ENCODE peak calls at places on chromosomes 2 and 18, in nine cellular contexts. D is testis, F is upper lobe of right lung, A is transverse colon, R is tibial artery, J is lung, N is tibial nerve, U is A549, H is spleen. I is an unnamed sample. For H3K9me3, the result is how much of the 10 kb centered on the place peaks cover.

GRCh38 chr2:43123981-43124666 is 102.3 kb downstream of the ZFP36L2 start:
- DNase-seq in R (peak), U (no peak), J (no peak), D (no peak), H (peak), F (peak), N (no peak), A (no peak), I (no peak)

GRCh38 chr2:223856584-223856983 is 19.2 kb upstream of the AP1S3 start:
- DNase-seq in U (no peak), N (no peak), R (no peak), J (no peak), D (no peak), H (no peak), A (no peak), F (no peak), I (no peak)

GRCh38 chr18:62788891-62789290 is 73.5 kb downstream of the PHLPP1 start:
- DNase-seq in A (peak), J (no peak), F (no peak), H (no peak), N (no peak), U (no peak), R (no peak), D (no peak), I (no peak)

GRCh38 chr2:216575465-216575864 is 57.8 kb upstream of the IGFBP2 start:
- DNase-seq in U (no peak), D (no peak), A (no peak), R (no peak), H (no peak), N (no peak), F (no peak), J (no peak), I (no peak)

GRCh38 chr2:111656893-111657292 is 227.1 kb downstream of the ANAPC1 start:
- DNase-seq in F (no peak), U (no peak), R (no peak), N (no peak), D (no peak), J (no peak), H (no peak), A (no peak), I (no peak)

GRCh38 chr2:212936572-212936971 is 214.8 kb downstream of the IKZF2 start:
- DNase-seq in N (no peak), J (no peak), H (no peak), U (no peak), R (no peak), D (no peak), A (no peak), F (no peak), I (no peak)

GRCh38 chr18:9304388-9305070 is 30.0 kb upstream of the TWSG1 start:
- DNase-seq in J (no peak), F (no peak), N (no peak), U (no peak), H (no peak), A (no peak), R (no peak), D (no peak), I (no peak)

GRCh38 chr2:216350214-216350789 is 22.0 kb downstream of the MARCHF4 start:
- DNase-seq in N (no peak), F (no peak), A (no peak), D (no peak), R (no peak), H (no peak), U (no peak), J (no peak), I (no peak)

GRCh38 chr18:27447930-27448329 is 262.8 kb upstream of the CHST9 start:
- DNase-seq in H (no peak), D (no peak), R (no peak), U (no peak), A (no peak), F (no peak), J (no peak), N (no peak), I (no peak)

GRCh38 chr2:179020156-179020750 is 29.7 kb downstream of the CCDC141 start:
- DNase-seq in U (no peak), D (peak), R (no peak), A (no peak), F (no peak), H (no peak), N (no peak), J (no peak), I (peak)

GRCh38 chr2:147937744-147938349 is 82.7 kb downstream of the ORC4 start:
- DNase-seq in J (no peak), H (no peak), R (no peak), A (no peak), U (no peak), F (no peak), N (no peak), D (no peak), I (no peak)

GRCh38 chr2:102253140-102253752 is 58.1 kb upstream of the IL1RL1 start:
- DNase-seq in D (no peak), J (no peak), A (no peak), U (no peak), H (no peak), N (no peak), F (no peak), R (no peak), I (no peak)

GRCh38 chr18:43588838-43589237 is 311.5 kb upstream of the SYT4 start:
- DNase-seq in D (no peak), H (peak), J (no peak), A (no peak), F (peak), N (no peak), R (no peak), U (no peak), I (no peak)

GRCh38 chr2:182594286-182594685 is 121.8 kb upstream of the DNAJC10 start:
- DNase-seq in D (no peak), R (no peak), F (no peak), U (no peak), A (no peak), J (no peak), N (no peak), H (no peak), I (no peak)

DNA sequence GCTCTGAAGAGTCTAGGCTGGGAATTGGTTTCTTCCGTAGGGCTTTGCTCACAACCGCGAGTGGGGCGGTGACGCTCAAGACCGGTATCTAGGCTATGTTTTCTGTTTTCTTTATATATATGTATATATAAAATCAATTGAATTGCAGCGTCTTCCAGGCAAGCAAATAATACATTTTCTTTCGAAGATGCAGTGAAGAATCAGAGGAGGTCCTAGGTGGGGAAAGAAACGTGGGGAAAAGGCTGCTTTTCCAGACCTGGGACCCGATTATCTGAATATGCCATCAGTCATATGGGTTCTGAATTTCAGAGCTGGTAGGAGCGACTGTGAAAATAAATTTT is 714 bp upstream of the SCN9A start:
- DNase-seq in R (no peak), J (no peak), U (no peak), A (no peak), D (no peak), H (no peak), F (no peak), N (no peak), I (no peak)
- H3K4me3 ChIP-seq in R (peak), J (peak), U (peak), A (peak), D (peak), H (peak), F (peak), N (peak), I (peak)

GRCh38 chr18:40356153-40356552 is 1598.9 kb upstream of the PIK3C3 start:
- DNase-seq in D (no peak), J (no peak), U (no peak), R (no peak), A (no peak), N (no peak), H (no peak), F (no peak), I (no peak)

GRCh38 chr18:40357536-40357935 is 1597.5 kb upstream of the PIK3C3 start:
- DNase-seq in N (no peak), H (no peak), J (no peak), U (no peak), D (no peak), R (no peak), F (no peak), A (no peak), I (no peak)

GRCh38 chr18:40355701-40356100 is 1599.3 kb upstream of the PIK3C3 start:
- DNase-seq in H (no peak), R (no peak), J (no peak), U (no peak), F (no peak), N (no peak), A (no peak), D (no peak), I (no peak)
- TF ChIP-seq CTCF in H (no peak), R (no peak), J (no peak), U (no peak), F (no peak), N (no peak), A (no peak), D (no peak), I (no peak)

GRCh38 chr18:66728951-66729350 is 125.1 kb upstream of the CDH19 start:
- DNase-seq in U (no peak), D (no peak), A (no peak), J (no peak), R (no peak), H (no peak), F (no peak), N (no peak), I (no peak)
- H3K9me3 ChIP-seq in U (under half), D (under half), A (under half), J (under half), R (under half), H (under half), F (under half), N (under half), I (under half)

DNA sequence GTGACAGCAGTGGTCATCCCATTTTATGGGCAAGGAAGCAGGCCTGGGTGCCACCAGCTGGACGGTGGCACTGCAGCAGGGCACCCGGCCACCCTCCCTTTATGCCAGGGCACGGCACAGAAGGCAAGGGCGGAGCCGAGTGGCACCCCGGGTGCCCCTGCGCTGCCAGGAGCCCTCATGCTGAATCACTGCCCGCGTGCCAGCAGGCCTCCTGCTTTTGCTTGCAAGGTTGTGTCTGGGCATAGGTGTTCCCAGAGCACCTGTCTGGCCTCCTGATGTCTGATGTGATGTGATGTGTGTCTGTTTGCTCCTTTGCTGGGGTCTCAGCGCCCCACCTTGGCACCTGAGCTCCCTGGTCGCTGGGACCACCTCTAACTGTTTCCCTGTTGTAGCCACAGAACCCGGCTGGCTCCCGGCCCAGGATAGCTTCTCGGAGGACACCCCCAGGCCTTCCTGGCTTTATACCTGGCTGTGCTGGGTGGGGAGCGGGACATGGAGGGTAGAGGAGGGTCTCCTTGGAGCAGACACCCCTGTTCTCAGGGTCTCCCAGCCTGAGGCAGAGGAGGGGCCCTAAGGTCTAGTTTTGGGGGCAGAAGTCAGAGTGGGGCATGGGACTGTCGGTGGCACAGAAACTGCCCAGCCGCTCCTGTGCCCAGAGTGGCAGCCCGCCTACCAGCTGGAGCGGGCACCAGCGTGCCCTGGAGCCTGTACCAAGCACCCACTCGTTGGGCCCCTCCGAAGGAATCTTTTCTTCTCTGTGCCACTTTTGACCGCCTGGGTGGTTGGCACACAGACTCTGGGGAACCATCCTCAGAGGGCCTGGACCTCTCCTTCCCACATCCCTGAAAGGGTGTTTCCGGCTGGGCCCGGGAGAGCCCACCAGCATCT is 3.6 kb downstream of the GPC1 start:
- DNase-seq in N (no peak), D (peak), U (no peak), J (no peak), F (peak), R (peak), A (no peak), H (peak), I (no peak)
- H3K4me3 ChIP-seq in N (no peak), D (no peak), U (no peak), J (no peak), F (no peak), R (peak), A (no peak), H (no peak), I (no peak)

GRCh38 chr2:68487773-68488355 is 20.5 kb downstream of the APLF start:
- DNase-seq in H (no peak), F (no peak), N (no peak), R (no peak), U (peak), J (no peak), D (no peak), A (no peak), I (no peak)
- TF ChIP-seq CTCF in H (peak), F (peak), N (peak), R (peak), U (peak), J (no peak), D (peak), A (peak), I (peak)

GRCh38 chr2:52897511-52898085 is 870.0 kb upstream of the CHAC2 start:
- DNase-seq in R (no peak), D (no peak), N (no peak), H (no peak), A (no peak), F (no peak), U (no peak), J (no peak), I (no peak)
- H3K9me3 ChIP-seq in R (under half), D (under half), N (under half), H (under half), A (under half), F (under half), U (under half), J (under half), I (under half)

DNA sequence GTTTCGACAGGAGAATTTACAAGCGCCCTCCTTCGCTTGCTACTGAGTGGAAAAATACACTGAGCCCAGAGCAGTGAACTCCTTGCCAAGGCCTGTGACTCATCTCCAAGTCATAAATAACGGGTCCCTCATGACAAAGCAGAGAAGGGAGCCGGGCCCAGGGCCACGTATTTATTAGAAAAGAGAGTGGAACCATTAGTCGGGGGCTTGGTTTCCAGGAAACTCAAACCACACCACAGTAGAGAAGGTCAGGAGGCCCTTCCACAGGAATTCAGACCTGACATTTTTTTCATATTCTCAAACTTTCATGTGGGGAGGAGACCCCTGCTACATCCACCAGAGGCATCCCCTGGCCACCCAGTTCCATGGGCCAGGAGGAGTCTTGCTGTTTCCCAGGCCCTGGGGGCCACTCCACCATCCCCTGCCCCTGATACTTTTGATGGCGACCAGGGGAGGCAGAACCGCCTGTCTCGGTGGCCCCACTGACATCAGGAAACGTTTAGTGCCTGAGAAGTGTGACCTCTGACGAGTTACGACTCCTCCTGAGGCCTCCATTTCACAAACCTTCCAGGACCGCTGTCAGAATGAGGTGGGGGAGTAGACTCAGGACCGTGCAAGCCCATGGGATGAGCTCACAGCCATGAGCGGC is 289.7 kb downstream of the DYSF start:
- DNase-seq in J (no peak), N (peak), A (peak), R (peak), F (no peak), H (no peak), U (peak), D (peak), I (no peak)
- H3K4me3 ChIP-seq in J (no peak), N (no peak), A (no peak), R (no peak), F (no peak), H (no peak), U (no peak), D (no peak), I (no peak)

GRCh38 chr2:198327526-198327925 is 523.1 kb downstream of the PLCL1 start:
- DNase-seq in U (no peak), H (no peak), J (no peak), D (no peak), N (no peak), R (no peak), A (no peak), F (no peak), I (no peak)

GRCh38 chr2:198326431-198326830 is 522.0 kb downstream of the PLCL1 start:
- DNase-seq in F (no peak), U (no peak), R (no peak), H (no peak), D (no peak), N (no peak), J (no peak), A (no peak), I (no peak)

GRCh38 chr2:198325359-198325758 is 521.0 kb downstream of the PLCL1 start:
- DNase-seq in D (no peak), F (no peak), H (no peak), N (no peak), J (no peak), R (no peak), A (no peak), U (no peak), I (no peak)

GRCh38 chr2:198324071-198324470 is 519.7 kb downstream of the PLCL1 start:
- DNase-seq in N (no peak), A (no peak), U (no peak), H (no peak), J (no peak), D (no peak), F (no peak), R (no peak), I (no peak)

DNA sequence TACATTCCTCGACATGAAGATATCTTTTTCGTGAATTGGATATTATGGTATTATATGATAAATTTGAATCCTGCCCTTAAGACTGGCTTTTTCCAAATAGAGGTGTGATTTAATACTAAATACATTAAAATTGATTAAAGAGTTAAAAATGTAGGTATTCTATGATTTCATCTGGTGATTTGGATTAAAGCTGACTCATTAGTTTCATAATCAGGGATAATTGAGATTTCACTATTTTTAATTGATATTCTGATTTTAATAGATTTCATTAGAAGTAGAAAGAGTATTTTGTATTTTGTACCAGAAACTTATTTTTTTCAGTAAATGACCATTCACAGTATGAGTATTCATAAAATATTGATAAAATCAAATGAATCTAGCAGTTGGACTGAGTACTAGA is 524.1 kb downstream of the PLCL1 start:
- DNase-seq in H (no peak), A (no peak), N (no peak), D (no peak), F (no peak), R (no peak), J (no peak), U (no peak), I (no peak)
- TF ChIP-seq CTCF in H (no peak), A (no peak), N (no peak), D (no peak), F (no peak), R (no peak), J (no peak), U (no peak), I (no peak)

I was measured in BE2C.